ENCODE peak calls at places on chromosome 20, in five cellular contexts. S is upper lobe of right lung; H is CD8-positive, alpha-beta T cell; M is neuronal stem cell; O is psoas muscle. W is an unnamed sample.

GRCh38 chr20:58405504-58406291 is 16.7 kb downstream of the VAPB start:
- DNase-seq in S (no peak), H (no peak), M (no peak), O (no peak), W (no peak)

GRCh38 chr20:41205313-41205712 is 68.0 kb downstream of the PLCG1 start:
- DNase-seq in S (no peak), H (no peak), M (no peak), O (no peak), W (no peak)

GRCh38 chr20:57408131-57408530 is 16.9 kb downstream of the RBM38 start:
- DNase-seq in S (no peak), H (peak; percentile 15), M (no peak), O (peak; percentile 53), W (no peak)

GRCh38 chr20:56762829-56763228 is 133.7 kb downstream of the TFAP2C start:
- DNase-seq in S (no peak), H (no peak), M (no peak), O (no peak), W (no peak)

GRCh38 chr20:46307139-46307998 is 929 bp downstream of the CDH22 start:
- DNase-seq in S (peak; percentile 82), H (peak; percentile 80), M (peak; percentile 59), O (peak; percentile 81), W (peak; percentile 67)

GRCh38 chr20:44938637-44939036 is 21.6 kb downstream of the TOMM34 start:
- DNase-seq in S (no peak), H (no peak), M (no peak), O (no peak), W (no peak)

GRCh38 chr20:1623501-1624250 is 3.9 kb upstream of the SIRPB1 start:
- DNase-seq in S (no peak), H (no peak), M (no peak), O (no peak), W (no peak)

GRCh38 chr20:35117148-35117547 is 24.5 kb upstream of the TRPC4AP start:
- DNase-seq in S (no peak), H (no peak), M (no peak), O (no peak), W (no peak)

GRCh38 chr20:18778993-18779392 is 34.6 kb upstream of the SCP2D1 start:
- DNase-seq in S (no peak), H (no peak), M (no peak), O (no peak), W (no peak)

GRCh38 chr20:46284028-46284427 is 24.3 kb downstream of the CDH22 start:
- DNase-seq in S (no peak), H (no peak), M (no peak), O (no peak), W (no peak)

GRCh38 chr20:46028772-46029371 is at the start of gene SLC12A5:
- DNase-seq in S (no peak), H (no peak), M (no peak), O (no peak), W (no peak)

GRCh38 chr20:32203556-32204484 is 3.7 kb downstream of the PLAGL2 start:
- DNase-seq in S (no peak), H (no peak), M (no peak), O (no peak), W (no peak)

GRCh38 chr20:32315885-32316284 is 38.4 kb downstream of the KIF3B start:
- DNase-seq in S (no peak), H (no peak), M (no peak), O (no peak), W (no peak)

GRCh38 chr20:44447827-44448419 is 27.8 kb upstream of the TTPAL start:
- DNase-seq in S (no peak), H (no peak), M (no peak), O (no peak), W (no peak)

GRCh38 chr20:61558726-61559125 is 306.7 kb downstream of the CDH4 start:
- DNase-seq in S (no peak), H (no peak), M (no peak), O (no peak), W (no peak)

GRCh38 chr20:61980647-61981583 is 84.8 kb downstream of the TAF4 start:
- DNase-seq in S (no peak), H (no peak), M (no peak), O (no peak), W (no peak)

GRCh38 chr20:11777861-11778570 is 139.7 kb upstream of the BTBD3 start:
- DNase-seq in S (no peak), H (no peak), M (no peak), O (no peak), W (no peak)

GRCh38 chr20:64065062-64065972 is 2.3 kb downstream of the TCEA2 start:
- DNase-seq in S (no peak), H (no peak), M (no peak), O (no peak), W (no peak)

GRCh38 chr20:64064145-64064698 is 1.2 kb downstream of the TCEA2 start:
- DNase-seq in S (no peak), H (no peak), M (no peak), O (no peak), W (no peak)

GRCh38 chr20:64066984-64067605 is 4.1 kb downstream of the TCEA2 start:
- DNase-seq in S (no peak), H (no peak), M (no peak), O (no peak), W (no peak)

GRCh38 chr20:64067733-64068307 is 4.8 kb downstream of the TCEA2 start:
- DNase-seq in S (no peak), H (no peak), M (no peak), O (no peak), W (no peak)

DNA sequence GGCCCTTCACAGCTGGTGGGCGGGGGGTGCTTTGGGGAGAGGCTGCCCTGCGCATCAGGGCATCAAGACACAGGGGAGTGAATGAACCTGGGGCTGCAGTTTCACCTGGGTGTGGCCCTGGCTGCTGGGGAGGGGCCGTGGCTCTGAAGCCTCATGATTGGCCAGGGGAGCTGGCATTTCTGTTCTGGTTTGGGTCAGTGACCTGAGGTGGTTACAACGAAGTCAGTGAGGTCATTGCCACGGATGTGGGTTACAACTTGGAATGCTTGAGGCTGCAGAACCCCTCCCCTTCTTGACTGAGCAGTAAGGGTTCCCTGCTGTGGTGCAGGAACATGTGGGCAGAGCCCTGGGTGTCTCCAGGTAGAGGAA is 3.0 kb downstream of the TCEA2 start:
- DNase-seq in S (no peak), H (peak; percentile 62), M (no peak), O (no peak), W (no peak)
- H3K4me1 ChIP-seq in S (peaks cover 17% of the 10 kb centered on the region), H (peaks cover 52% of the 10 kb centered on the region), M (peaks cover 17% of the 10 kb centered on the region), O (peaks cover 9% of the 10 kb centered on the region), W (peaks cover 9% of the 10 kb centered on the region)

GRCh38 chr20:24470782-24471582 is 1.6 kb downstream of the SYNDIG1 start:
- DNase-seq in S (peak; percentile 10), H (no peak), M (peak; percentile 15), O (no peak), W (no peak)
- H3K27me3 ChIP-seq in S (peaks cover 69% of the 10 kb centered on the region), H (peaks cover 12% of the 10 kb centered on the region), M (peaks cover 13% of the 10 kb centered on the region), O (peaks cover 53% of the 10 kb centered on the region), W (peaks cover 4% of the 10 kb centered on the region)

GRCh38 chr20:382291-383115 is 1.9 kb downstream of the TRIB3 start:
- DNase-seq in S (no peak), H (no peak), M (no peak), O (no peak), W (no peak)

GRCh38 chr20:378961-379336 is 1.6 kb upstream of the TRIB3 start:
- DNase-seq in S (no peak), H (no peak), M (no peak), O (no peak), W (no peak)

GRCh38 chr20:383889-384288 is 3.3 kb downstream of the TRIB3 start:
- DNase-seq in S (no peak), H (no peak), M (no peak), O (no peak), W (no peak)

GRCh38 chr20:380763-381580 is 412 bp downstream of the TRIB3 start:
- DNase-seq in S (peak; percentile 88), H (peak; percentile 42), M (peak; percentile 48), O (peak; percentile 63), W (peak; percentile 88)

GRCh38 chr20:381581-382290 is 1.2 kb downstream of the TRIB3 start:
- DNase-seq in S (peak; percentile 90), H (peak; percentile 74), M (peak; percentile 30), O (peak; percentile 82), W (peak; percentile 65)
- H3K4me3 ChIP-seq in S (peak overlapping the region; percentile 82), H (peak overlapping the region; percentile 76), M (peak overlapping the region; percentile 79), O (peak overlapping the region; percentile 65), W (peak overlapping the region; percentile 80)

GRCh38 chr20:9520096-9520495 is 5.7 kb downstream of the LAMP5 start:
- DNase-seq in S (no peak), H (no peak), M (no peak), O (no peak), W (no peak)
- H3K4me1 ChIP-seq in S (peaks cover 15% of the 10 kb centered on the region), H (no peaks in the 10 kb centered on the region), M (peaks cover 34% of the 10 kb centered on the region), O (no peaks in the 10 kb centered on the region), W (no peaks in the 10 kb centered on the region)

GRCh38 chr20:3237011-3237957 is 1.7 kb downstream of the SLC4A11 start:
- DNase-seq in S (no peak), H (no peak), M (no peak), O (no peak), W (no peak)
- H3K27me3 ChIP-seq in S (peaks cover 28% of the 10 kb centered on the region), H (peaks cover 5% of the 10 kb centered on the region), M (peaks cover 51% of the 10 kb centered on the region), O (peaks cover 42% of the 10 kb centered on the region), W (no peaks in the 10 kb centered on the region)

W was measured in HAP-1.